ENCODE peak calls at places on chromosomes 12 and 14, in four cellular contexts. M is CD4-positive, alpha-beta memory T cell; B is GM23338; X is tibial nerve. J is an unnamed sample.

GRCh38 chr12:46131729-46132128 is 137.1 kb downstream of the SLC38A1 start:
- DNase-seq in M (no peak), X (no peak), B (peak), J (no peak)

GRCh38 chr14:52863339-52863700 is 71.9 kb upstream of the GNPNAT1 start:
- DNase-seq in M (no peak), B (no peak), X (no peak), J (no peak)

GRCh38 chr12:99935608-99936007 is 49.1 kb downstream of the ANKS1B start:
- DNase-seq in B (no peak), X (no peak), M (no peak), J (no peak)

GRCh38 chr14:103711516-103712431 is 3.5 kb downstream of the XRCC3 start:
- DNase-seq in X (no peak), B (no peak), M (no peak), J (no peak)

GRCh38 chr12:89472508-89472907 is 52.1 kb downstream of the GALNT4 start:
- DNase-seq in B (no peak), X (no peak), M (no peak), J (no peak)

GRCh38 chr14:24366664-24367505 is 1.1 kb upstream of the NFATC4 start:
- DNase-seq in B (peak), X (peak), M (no peak), J (peak)

GRCh38 chr14:89465894-89466293 is 48.9 kb upstream of the FOXN3 start:
- DNase-seq in B (peak), M (no peak), X (no peak), J (no peak)

GRCh38 chr12:87813476-87814234 is 215.5 kb downstream of the C12orf50 start:
- DNase-seq in X (no peak), M (no peak), B (no peak), J (no peak)

GRCh38 chr12:75526655-75527511 is 15.5 kb upstream of the KRR1 start:
- DNase-seq in X (no peak), M (peak), B (peak), J (peak)

GRCh38 chr12:124299628-124300388 is 4.9 kb downstream of the RFLNA start:
- DNase-seq in X (no peak), M (no peak), B (no peak), J (no peak)

GRCh38 chr14:69620211-69620611 is 8.8 kb downstream of the SUSD6 start:
- DNase-seq in M (no peak), B (no peak), X (no peak), J (no peak)

GRCh38 chr14:103138483-103139370 is 15.5 kb downstream of the TNFAIP2 start:
- DNase-seq in X (no peak), M (no peak), B (peak), J (no peak)

GRCh38 chr12:28998662-28999120 is 150.4 kb upstream of the FAR2 start:
- DNase-seq in B (peak), X (peak), M (no peak), J (peak)

GRCh38 chr14:52351561-52352491 is 37.7 kb downstream of the PTGER2 start:
- DNase-seq in X (no peak), B (no peak), M (peak), J (peak)

GRCh38 chr12:110370732-110371141 is 32.8 kb downstream of the ANAPC7 start:
- DNase-seq in X (no peak), M (no peak), B (no peak), J (no peak)

GRCh38 chr14:56482306-56482705 is 97.3 kb upstream of the TMEM260 start:
- DNase-seq in X (no peak), B (peak), M (no peak), J (peak)

GRCh38 chr12:94561943-94562411 is 88.4 kb downstream of the TMCC3 start:
- DNase-seq in M (no peak), X (no peak), B (no peak), J (no peak)

GRCh38 chr12:117061555-117062079 is 37.6 kb downstream of the TESC start:
- DNase-seq in B (no peak), M (no peak), X (no peak), J (no peak)

GRCh38 chr12:117060927-117061300 is 38.3 kb downstream of the TESC start:
- DNase-seq in B (no peak), M (no peak), X (no peak), J (no peak)

GRCh38 chr12:117064596-117064995 is 34.6 kb downstream of the TESC start:
- DNase-seq in M (no peak), B (no peak), X (no peak), J (no peak)

GRCh38 chr12:117064049-117064448 is 35.2 kb downstream of the TESC start:
- DNase-seq in X (no peak), M (no peak), B (no peak), J (no peak)

GRCh38 chr12:117063162-117063911 is 35.9 kb downstream of the TESC start:
- DNase-seq in X (peak), M (peak), B (peak), J (peak)
- H3K4me3 ChIP-seq in X (no peak), M (peak), B (no peak), J (peak)

GRCh38 chr12:6370576-6370935 is 4.8 kb downstream of the SCNN1A start:
- DNase-seq in X (no peak), B (no peak), M (no peak), J (no peak)

GRCh38 chr12:6374028-6374780 is 1.2 kb downstream of the SCNN1A start:
- DNase-seq in X (no peak), M (no peak), B (no peak), J (no peak)

GRCh38 chr12:6370994-6371754 is 4.2 kb downstream of the SCNN1A start:
- DNase-seq in B (peak), M (no peak), X (no peak), J (no peak)

GRCh38 chr12:6373022-6373787 is 2.2 kb downstream of the SCNN1A start:
- DNase-seq in X (no peak), B (no peak), M (no peak), J (no peak)

GRCh38 chr12:6372403-6373003 is 2.9 kb downstream of the SCNN1A start:
- DNase-seq in X (peak), B (peak), M (no peak), J (peak)
- H3K4me3 ChIP-seq in X (no peak), B (peak), M (no peak), J (no peak)

GRCh38 chr12:121590476-121591143 is 9.8 kb upstream of the KDM2B start:
- DNase-seq in X (no peak), B (peak), M (peak), J (peak)
- H3K4me3 ChIP-seq in X (peak), B (peak), M (peak), J (peak)

GRCh38 chr12:48889679-48890078 is 24.0 kb upstream of the RND1 start:
- DNase-seq in M (no peak), X (no peak), B (no peak), J (no peak)

GRCh38 chr12:48894271-48894670 is 28.6 kb upstream of the RND1 start:
- DNase-seq in M (no peak), X (no peak), B (no peak), J (no peak)

DNA sequence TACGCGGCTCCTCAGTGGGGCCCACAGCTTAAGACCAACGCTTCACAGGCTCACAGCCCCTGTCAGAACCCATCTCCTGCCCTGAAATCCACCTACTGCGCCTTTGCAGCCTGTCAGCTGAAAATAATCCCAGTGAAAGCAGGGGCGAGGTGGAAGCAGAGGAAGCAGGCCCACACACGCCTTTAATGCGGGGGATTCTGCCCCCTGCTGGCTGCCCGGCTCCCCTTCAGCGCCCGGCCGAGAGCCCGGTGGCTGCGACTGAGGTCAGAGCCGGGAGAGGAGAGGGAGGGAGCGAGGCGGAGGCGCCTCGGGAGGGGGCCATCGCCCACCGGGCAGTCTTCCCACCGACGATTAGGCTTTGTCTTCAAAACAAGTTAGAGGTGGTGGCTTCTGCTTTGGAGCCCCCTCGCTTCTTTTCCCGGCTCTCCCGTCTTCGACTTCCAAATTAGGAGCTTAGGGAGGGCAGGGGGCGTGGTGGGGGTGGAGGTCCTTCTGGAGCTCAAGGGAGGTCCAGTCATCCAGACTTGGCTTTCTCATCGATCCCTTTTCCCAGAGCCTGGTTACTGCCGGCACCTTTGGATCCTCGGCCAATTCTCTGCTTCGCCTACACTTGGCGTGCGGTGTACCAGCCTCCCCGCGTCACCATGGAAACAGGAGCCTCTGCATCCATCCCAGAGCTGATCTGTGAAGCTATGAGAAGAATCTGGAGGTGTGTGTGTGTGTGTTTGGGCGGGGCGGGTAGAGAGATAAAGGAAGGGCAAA is 25.2 kb upstream of the RND1 start:
- DNase-seq in X (peak), M (peak), B (peak), J (peak)
- H3K4me3 ChIP-seq in X (peak), M (no peak), B (peak), J (no peak)

GRCh38 chr14:91396959-91397815 is 20.4 kb downstream of the CCDC88C start:
- DNase-seq in B (peak), M (peak), X (no peak), J (peak)
- H3K4me3 ChIP-seq in B (peak), M (peak), X (no peak), J (peak)

GRCh38 chr14:50875359-50876090 is 3.7 kb downstream of the ABHD12B start:
- DNase-seq in B (no peak), X (no peak), M (peak), J (peak)

GRCh38 chr14:50871223-50871622 is 630 bp upstream of the ABHD12B start:
- DNase-seq in B (no peak), X (no peak), M (no peak), J (no peak)

GRCh38 chr14:50874842-50875241 is 3.0 kb downstream of the ABHD12B start:
- DNase-seq in X (no peak), B (no peak), M (no peak), J (no peak)

GRCh38 chr14:50871914-50872732 is at the start of gene ABHD12B:
- DNase-seq in X (no peak), B (peak), M (no peak), J (no peak)
- H3K4me3 ChIP-seq in X (peak), B (peak), M (no peak), J (no peak)

GRCh38 chr12:54749191-54749818 is 101.1 kb upstream of the DCD start:
- DNase-seq in M (peak), B (peak), X (peak), J (peak)

GRCh38 chr12:54740882-54741281 is 92.7 kb upstream of the DCD start:
- DNase-seq in M (peak), B (no peak), X (no peak), J (no peak)

GRCh38 chr12:54744590-54744989 is 96.4 kb upstream of the DCD start:
- DNase-seq in M (no peak), X (no peak), B (no peak), J (no peak)
- H3K4me3 ChIP-seq in M (no peak), X (no peak), B (no peak), J (no peak)

GRCh38 chr12:54173906-54174471 is 14.8 kb downstream of the SMUG1 start:
- DNase-seq in X (no peak), M (no peak), B (no peak), J (no peak)
- H3K4me3 ChIP-seq in X (peak), M (no peak), B (peak), J (no peak)

GRCh38 chr14:22580604-22581003 is 8.4 kb downstream of the DAD1 start:
- DNase-seq in X (no peak), M (no peak), B (no peak), J (no peak)
- H3K4me3 ChIP-seq in X (no peak), M (no peak), B (no peak), J (no peak)

DNA sequence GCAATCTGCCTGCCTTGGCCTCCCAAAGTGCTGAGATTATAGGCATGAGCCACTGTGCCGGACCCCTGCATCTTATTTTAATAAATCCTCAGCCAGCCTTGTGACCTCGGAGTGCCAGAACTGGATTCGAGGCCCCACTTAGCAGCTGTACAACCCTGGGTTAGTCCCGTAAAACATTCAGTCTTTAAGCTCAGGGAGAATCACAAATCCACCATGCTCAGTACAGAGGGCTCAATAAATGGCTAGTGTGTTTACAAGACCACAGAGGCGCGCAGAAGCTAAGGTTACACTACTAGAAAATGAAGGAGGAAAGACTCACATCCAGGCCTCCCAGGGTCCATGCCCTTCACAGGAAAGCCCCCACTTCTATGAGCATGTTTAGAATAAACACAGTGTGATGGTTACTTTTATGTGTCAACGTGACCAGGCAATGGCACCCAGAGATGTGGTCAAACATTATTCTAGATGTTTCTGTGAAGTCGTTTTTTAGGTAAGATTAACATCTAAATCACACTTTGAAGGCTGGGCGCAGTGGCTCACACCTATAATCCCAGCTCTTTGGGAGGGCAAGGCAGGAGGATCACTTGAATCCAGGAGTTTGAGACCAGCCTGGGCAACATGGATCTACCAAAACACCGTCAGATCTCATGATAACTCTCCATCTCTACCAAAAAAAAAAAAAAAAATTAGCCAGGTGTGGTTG is 55.3 kb downstream of the CLMN start:
- DNase-seq in X (no peak), M (no peak), B (no peak), J (no peak)
- H3K4me3 ChIP-seq in X (no peak), M (no peak), B (no peak), J (no peak)

J was measured in Jurkat, Clone E6-1.